ENCODE peak calls at places on chromosomes 11 and 22, in six cellular contexts. I, C, S, D, K and W are unnamed samples.

GRCh38 chr22:30426395-30427353 is 1.1 kb downstream of the MTFP1 start:
- DNase-seq in I (peak; percentile 73), C (peak; percentile 89), S (peak; percentile 91), D (peak; percentile 72), K (peak; percentile 46), W (peak; percentile 83)

GRCh38 chr11:130653838-130654601 is 205.6 kb downstream of the ADAMTS15 start:
- DNase-seq in I (peak; percentile 65), C (peak; percentile 45), S (no peak), D (no peak), K (peak; percentile 40), W (peak; percentile 91)

GRCh38 chr22:22229683-22230420 is 14.7 kb upstream of the VPREB1 start:
- DNase-seq in I (no peak), C (no peak), S (no peak), D (no peak), K (no peak), W (no peak)

GRCh38 chr11:124536520-124536919 is 6.9 kb downstream of the OR8B12 start:
- DNase-seq in I (peak; percentile 32), C (peak; percentile 51), S (peak; percentile 93), D (no peak), K (no peak), W (peak; percentile 85)

GRCh38 chr22:44805663-44806062 is 53.3 kb downstream of the ARHGAP8 start:
- DNase-seq in I (no peak), C (no peak), S (no peak), D (no peak), K (no peak), W (no peak)

GRCh38 chr11:77886401-77886800 is 65.5 kb downstream of the AAMDC start:
- DNase-seq in I (peak; percentile 14), C (no peak), S (no peak), D (no peak), K (no peak), W (no peak)

GRCh38 chr22:23767673-23768548 is at the start of gene CHCHD10:
- DNase-seq in I (peak; percentile 74), C (peak; percentile 76), S (peak; percentile 86), D (peak; percentile 86), K (peak; percentile 60), W (peak; percentile 79)

GRCh38 chr11:74540270-74540669 is 46.7 kb upstream of the LIPT2 start:
- DNase-seq in I (no peak), C (no peak), S (no peak), D (no peak), K (no peak), W (no peak)

GRCh38 chr11:44559207-44559943 is 6.1 kb upstream of the CD82 start:
- DNase-seq in I (no peak), C (no peak), S (peak; percentile 91), D (no peak), K (no peak), W (no peak)

GRCh38 chr11:116126540-116126939 is 622.3 kb upstream of the CADM1 start:
- DNase-seq in I (no peak), C (no peak), S (no peak), D (no peak), K (no peak), W (no peak)

GRCh38 chr11:57164317-57164716 is 17.4 kb upstream of the LRRC55 start:
- DNase-seq in I (no peak), C (no peak), S (no peak), D (no peak), K (no peak), W (no peak)

GRCh38 chr11:62402226-62402625 is 16.6 kb upstream of the SCGB1A1 start:
- DNase-seq in I (no peak), C (no peak), S (no peak), D (no peak), K (peak; percentile 71), W (no peak)

GRCh38 chr11:94175545-94175944 is 46.9 kb downstream of the PANX1 start:
- DNase-seq in I (peak; percentile 86), C (no peak), S (no peak), D (no peak), K (no peak), W (peak; percentile 86)

GRCh38 chr11:7964261-7964660 is 986 bp downstream of the NLRP10 start:
- DNase-seq in I (no peak), C (no peak), S (no peak), D (no peak), K (no peak), W (no peak)

GRCh38 chr11:12174145-12175143 is 64.1 kb downstream of the MICAL2 start:
- DNase-seq in I (no peak), C (peak; percentile 66), S (no peak), D (no peak), K (no peak), W (no peak)

GRCh38 chr11:48150213-48150612 is 66.4 kb upstream of the OR4B1 start:
- DNase-seq in I (peak; percentile 22), C (peak; percentile 79), S (no peak), D (no peak), K (no peak), W (peak; percentile 91)

DNA sequence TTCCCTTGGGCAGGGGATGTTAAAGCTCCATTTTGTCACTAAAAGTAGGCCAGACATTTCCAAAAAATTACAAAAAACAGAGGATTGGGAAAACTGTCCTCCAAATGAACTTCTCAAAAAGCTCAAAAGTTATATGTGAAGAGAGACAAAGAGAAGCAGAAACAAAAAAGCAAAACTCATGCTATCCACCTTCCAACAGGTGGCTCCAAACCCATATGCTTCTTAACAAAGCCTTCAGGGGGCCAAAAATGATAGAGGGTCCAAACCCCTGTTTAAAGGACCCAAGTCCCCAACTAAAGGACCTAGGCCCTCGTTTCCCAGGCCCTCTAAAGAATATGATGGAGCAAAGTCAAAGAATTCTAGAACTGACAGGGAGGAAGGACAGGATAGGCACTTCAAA is 146.7 kb downstream of the AASDHPPT start:
- DNase-seq in I (no peak), C (no peak), S (no peak), D (no peak), K (no peak), W (no peak)
- TF ChIP-seq CTCF in I (no peak), C (no peak), S (no peak), D (no peak), K (no peak), W (peak; percentile 5)

GRCh38 chr11:72812968-72813739 is 1.1 kb upstream of the ATG16L2 start:
- DNase-seq in I (peak; percentile 52), C (peak; percentile 85), S (peak; percentile 82), D (peak; percentile 77), K (no peak), W (peak; percentile 58)
- TF ChIP-seq CTCF in I (peak; percentile 76), C (peak; percentile 93), S (peak; percentile 76), D (peak; percentile 70), K (peak; percentile 41), W (peak; percentile 75)

GRCh38 chr11:102254047-102254446 is 63.2 kb upstream of the BIRC3 start:
- DNase-seq in I (no peak), C (peak; percentile 47), S (peak; percentile 47), D (no peak), K (no peak), W (no peak)
- TF ChIP-seq CTCF in I (peak; percentile 23), C (peak; percentile 66), S (peak; percentile 66), D (peak; percentile 27), K (no peak), W (peak; percentile 25)

GRCh38 chr22:37222440-37222971 is 10.2 kb upstream of the SSTR3 start:
- DNase-seq in I (no peak), C (no peak), S (no peak), D (no peak), K (no peak), W (no peak)

GRCh38 chr22:37219534-37219933 is 7.3 kb upstream of the SSTR3 start:
- DNase-seq in I (no peak), C (no peak), S (no peak), D (no peak), K (no peak), W (no peak)

GRCh38 chr22:37223965-37224551 is 11.8 kb upstream of the SSTR3 start:
- DNase-seq in I (no peak), C (no peak), S (no peak), D (peak; percentile 71), K (no peak), W (no peak)

GRCh38 chr22:37220543-37220968 is 8.3 kb upstream of the SSTR3 start:
- DNase-seq in I (no peak), C (no peak), S (no peak), D (no peak), K (no peak), W (no peak)

DNA sequence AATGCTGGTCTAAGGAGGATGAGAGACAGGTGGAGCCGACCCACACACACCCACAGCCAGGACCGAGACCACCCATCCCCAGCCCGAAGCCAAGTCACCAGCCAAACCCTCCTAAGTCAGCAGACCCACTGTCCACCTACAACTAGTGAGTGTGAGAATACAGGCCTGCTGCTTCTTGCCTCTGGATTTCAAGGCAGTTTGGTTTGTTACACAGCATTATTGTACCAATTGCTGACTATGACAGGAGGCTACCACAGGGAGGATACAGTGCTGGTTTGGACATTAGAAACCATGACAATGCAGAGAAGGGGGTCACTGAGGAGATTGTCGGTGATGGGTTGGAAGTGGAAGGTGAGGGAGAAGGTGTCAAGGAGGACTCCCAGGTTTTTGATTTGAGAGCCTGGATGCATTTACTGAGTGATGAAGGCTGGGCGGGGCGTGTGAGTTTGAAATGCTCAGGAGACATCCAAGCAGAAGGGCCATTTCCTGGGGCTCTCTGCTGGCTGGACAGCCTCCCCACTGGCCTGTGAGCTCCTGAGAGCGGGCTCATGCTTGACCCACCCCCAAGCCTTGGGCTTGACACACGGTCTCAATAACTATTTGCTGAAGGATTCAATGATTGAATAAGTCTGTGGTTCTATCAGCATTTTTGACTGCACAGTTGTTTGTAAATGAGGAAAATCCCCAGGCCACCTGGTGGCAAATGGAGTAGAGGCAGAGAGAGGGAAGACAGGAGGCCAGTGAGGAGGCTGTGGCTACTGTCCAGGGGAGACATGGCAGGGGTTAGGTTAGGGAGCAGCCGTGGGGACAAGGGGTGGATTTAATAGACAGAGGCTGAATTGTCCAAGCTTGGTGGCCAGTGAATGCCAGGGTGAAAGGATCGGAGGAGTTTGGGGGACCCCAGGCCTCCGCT is 9.4 kb upstream of the SSTR3 start:
- DNase-seq in I (no peak), C (no peak), S (no peak), D (no peak), K (no peak), W (no peak)
- TF ChIP-seq CTCF in I (no peak), C (no peak), S (no peak), D (no peak), K (no peak), W (no peak)

GRCh38 chr11:65859134-65859811 is 960 bp upstream of the MUS81 start:
- DNase-seq in I (peak; percentile 99), C (peak; percentile 99), S (peak; percentile 100), D (peak; percentile 95), K (peak; percentile 99), W (peak; percentile 99)
- TF ChIP-seq CTCF in I (no peak), C (no peak), S (peak; percentile 46), D (peak; percentile 6), K (peak; percentile 4), W (peak; percentile 13)